ENCODE peak calls at places on chromosome 13, in five cellular contexts. Q is SK-N-SH, D is HepG2, Z is GM12878, B is H1. T is an unnamed sample.

GRCh38 chr13:101258509-101258908 is 157.8 kb downstream of the NALCN start:
- DNase-seq in Z (no peak), B (no peak), Q (no peak), D (no peak), T (no peak)

GRCh38 chr13:111317042-111317550 is 3.3 kb upstream of the TEX29 start:
- DNase-seq in Z (no peak), Q (no peak), D (no peak), B (no peak), T (no peak)

GRCh38 chr13:40644838-40645620 is 21.4 kb downstream of the FOXO1 start:
- DNase-seq in D (no peak), B (no peak), Z (no peak), Q (no peak), T (no peak)

GRCh38 chr13:110037925-110038573 is 251.7 kb upstream of the IRS2 start:
- DNase-seq in Q (no peak), Z (no peak), B (no peak), D (no peak), T (no peak)

GRCh38 chr13:94825507-94825906 is 113.2 kb upstream of the SOX21 start:
- DNase-seq in D (no peak), Z (no peak), Q (peak), B (peak), T (no peak)

GRCh38 chr13:99256709-99257108 is 1.5 kb downstream of the GPR18 start:
- DNase-seq in B (no peak), Q (no peak), D (no peak), Z (no peak), T (no peak)

GRCh38 chr13:52020191-52020590 is 4.3 kb upstream of the UTP14C start:
- DNase-seq in D (no peak), Q (no peak), Z (no peak), B (no peak), T (no peak)

GRCh38 chr13:25169356-25169755 is 2.7 kb downstream of the AMER2 start:
- DNase-seq in Q (no peak), Z (no peak), B (no peak), D (no peak), T (no peak)

GRCh38 chr13:50016421-50016820 is 1.2 kb downstream of the KCNRG start:
- DNase-seq in Z (no peak), Q (no peak), D (no peak), B (no peak), T (no peak)

GRCh38 chr13:57073983-57074382 is 66.7 kb upstream of the PRR20A start:
- DNase-seq in D (no peak), Q (no peak), Z (no peak), B (no peak), T (no peak)

GRCh38 chr13:114282143-114282685 is 813 bp downstream of the UPF3A start:
- DNase-seq in B (no peak), D (peak), Q (peak), Z (peak), T (no peak)

GRCh38 chr13:107289540-107289939 is 721.6 kb upstream of the ARGLU1 start:
- DNase-seq in Z (no peak), Q (no peak), D (no peak), B (no peak), T (no peak)

GRCh38 chr13:52840066-52840465 is 8.4 kb downstream of the PCDH8 start:
- DNase-seq in Q (no peak), D (no peak), B (no peak), Z (no peak), T (no peak)

GRCh38 chr13:106367361-106367781 is 168.1 kb downstream of the EFNB2 start:
- DNase-seq in D (no peak), Z (no peak), B (no peak), Q (no peak), T (no peak)

GRCh38 chr13:94959616-94960015 is 247.3 kb upstream of the SOX21 start:
- DNase-seq in D (no peak), Q (no peak), Z (no peak), B (no peak), T (no peak)

GRCh38 chr13:108594153-108594552 is 35.3 kb upstream of the MYO16 start:
- DNase-seq in D (no peak), Z (no peak), Q (no peak), B (no peak), T (no peak)

GRCh38 chr13:20129076-20129475 is 31.8 kb downstream of the GJA3 start:
- DNase-seq in B (no peak), Z (no peak), D (no peak), Q (no peak), T (no peak)

GRCh38 chr13:28093871-28094270 is 6.5 kb downstream of the FLT3 start:
- DNase-seq in B (no peak), Z (no peak), D (no peak), Q (no peak), T (no peak)
- TF ChIP-seq MAX in B (no peak), Z (no peak), D (no peak), Q (no peak), T (no peak)

DNA sequence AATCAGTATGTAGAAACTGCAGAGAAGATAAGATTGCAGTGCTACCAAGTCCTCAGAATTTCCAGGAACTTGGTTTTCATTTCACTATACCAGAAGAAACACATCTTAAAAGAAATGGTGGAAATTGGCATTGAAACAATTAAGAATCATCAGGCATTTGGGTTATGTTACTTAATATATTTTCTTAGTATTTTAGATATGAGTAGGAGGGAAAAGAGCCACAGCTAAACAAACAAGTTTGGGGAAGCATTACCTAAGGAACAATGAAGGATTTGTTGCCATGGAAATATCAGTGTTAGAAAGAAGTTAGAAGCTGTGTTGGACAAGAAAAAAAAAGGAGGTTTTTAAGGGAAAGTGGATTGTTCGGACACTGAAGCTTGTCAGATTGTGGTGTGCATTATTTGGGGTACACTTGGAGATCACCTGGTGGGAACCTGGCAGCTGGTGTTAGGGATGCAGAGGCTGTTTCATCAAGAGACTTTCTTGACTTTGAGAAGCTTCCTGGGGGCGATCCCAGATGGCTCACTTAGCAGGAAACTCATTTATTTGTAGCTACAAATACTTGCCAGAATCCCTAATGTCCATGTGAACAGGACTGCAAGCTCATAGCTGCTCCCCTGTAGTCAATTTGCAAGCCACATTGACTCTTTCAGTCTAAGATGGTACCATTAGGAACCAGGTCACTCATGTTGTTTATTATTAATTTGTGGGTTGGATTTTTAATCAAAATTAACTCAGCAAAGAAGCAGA is 246.7 kb downstream of the RFC3 start:
- DNase-seq in B (no peak), Z (no peak), Q (no peak), D (no peak), T (no peak)
- TF ChIP-seq RAD21 in B (no peak), Z (no peak), Q (no peak), D (no peak), T (no peak)

DNA sequence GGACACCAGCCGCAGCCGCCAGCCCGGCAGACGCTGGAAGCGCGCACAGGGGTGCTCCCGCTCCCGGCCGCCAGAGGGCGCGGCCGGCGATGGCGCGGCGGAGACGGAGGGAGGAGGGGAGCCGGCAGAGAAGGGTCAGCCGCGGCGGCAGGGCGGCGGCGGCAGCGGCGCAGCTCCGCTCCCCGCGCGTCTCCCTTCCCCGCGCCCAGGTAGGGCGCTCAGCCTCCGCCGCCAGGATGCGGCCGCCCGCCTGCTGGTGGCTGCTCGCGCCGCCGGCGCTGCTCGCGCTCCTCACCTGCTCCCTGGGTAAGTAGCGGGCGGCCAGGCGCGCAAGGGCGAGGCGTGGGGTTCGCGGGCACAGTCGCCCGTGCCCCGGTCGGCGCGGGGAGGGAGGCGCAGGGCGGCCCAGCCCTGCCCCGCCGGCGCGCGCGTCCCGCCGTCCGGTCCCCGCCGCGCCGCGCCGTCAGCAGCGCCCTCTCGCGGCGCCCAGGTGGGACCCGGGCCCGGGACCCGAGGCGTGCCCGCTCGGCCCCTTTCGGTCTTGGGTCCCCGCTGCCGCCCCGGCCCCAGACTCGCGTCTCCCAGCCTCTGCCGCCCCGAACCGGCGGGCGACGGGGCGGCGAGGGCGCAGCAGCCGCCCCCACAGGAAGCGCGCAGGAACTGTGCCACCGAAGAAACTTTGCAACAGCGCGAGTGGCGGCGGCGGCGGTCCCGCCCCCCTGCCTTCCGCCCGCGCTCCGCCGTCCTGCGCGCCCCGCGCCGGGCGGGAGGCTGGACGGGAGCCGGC is at the start of gene B3GLCT:
- DNase-seq in B (peak), D (peak), Z (no peak), Q (peak), T (peak)
- TF ChIP-seq SIN3A in B (peak), D (no peak), Z (peak), Q (no peak), T (peak)

GRCh38 chr13:44903596-44903995 is 85.7 kb downstream of the NUFIP1 start:
- DNase-seq in Z (no peak), D (no peak), Q (no peak), B (no peak), T (no peak)
- TF ChIP-seq MAX in Z (no peak), D (no peak), Q (no peak), B (no peak), T (no peak)

GRCh38 chr13:46795321-46795720 is 1.6 kb downstream of the ESD start:
- DNase-seq in Z (no peak), Q (no peak), D (no peak), B (no peak), T (no peak)
- TF ChIP-seq RAD21 in Z (no peak), Q (no peak), D (no peak), B (no peak), T (no peak)

DNA sequence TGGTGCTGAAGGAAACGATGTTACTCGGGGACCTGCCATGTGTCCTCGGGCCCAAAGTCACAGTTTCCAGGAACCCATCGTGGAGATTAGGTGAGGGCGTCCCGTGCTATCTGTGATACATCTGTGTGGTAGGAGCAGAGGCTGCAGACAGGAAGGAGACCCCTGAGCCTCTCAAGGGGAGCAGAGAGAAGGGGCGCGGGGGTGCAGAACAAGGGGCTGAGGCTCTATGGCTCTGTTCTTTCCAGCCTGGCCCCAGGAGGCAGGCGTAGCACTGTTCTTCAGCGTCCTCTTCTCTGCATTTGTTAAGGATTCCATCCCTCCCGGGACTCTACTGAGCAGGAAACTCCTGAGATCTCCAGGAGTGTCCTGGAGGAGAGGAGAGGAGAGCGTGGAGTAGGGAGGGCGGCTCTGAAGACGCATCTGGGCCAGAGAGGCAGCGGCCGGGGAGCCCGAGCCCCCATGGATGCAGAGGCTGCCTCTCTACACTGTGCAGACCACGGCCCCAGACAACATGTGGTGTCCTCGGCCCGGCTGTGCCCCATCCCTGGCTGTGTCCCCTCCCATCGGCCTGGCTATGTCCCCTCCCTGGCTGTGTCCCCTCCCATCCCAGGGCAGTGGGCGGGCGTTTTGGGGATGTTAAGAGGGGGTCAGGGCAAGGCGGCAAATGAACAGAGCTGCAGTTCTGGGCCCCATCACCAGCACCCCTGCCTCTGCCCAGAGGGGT is 118.0 kb downstream of the ATP11A start:
- DNase-seq in Z (no peak), Q (no peak), D (no peak), B (no peak), T (no peak)
- TF ChIP-seq SIN3A in Z (no peak), Q (no peak), D (no peak), B (no peak), T (no peak)

GRCh38 chr13:22880756-22881701 is 299.8 kb upstream of the SGCG start:
- DNase-seq in Z (no peak), D (no peak), Q (no peak), B (no peak), T (no peak)

GRCh38 chr13:22883262-22883840 is 297.4 kb upstream of the SGCG start:
- DNase-seq in Z (peak), D (no peak), B (no peak), Q (no peak), T (no peak)

GRCh38 chr13:22883961-22884360 is 296.8 kb upstream of the SGCG start:
- DNase-seq in B (no peak), D (no peak), Q (no peak), Z (no peak), T (no peak)
- TF ChIP-seq MAX in B (no peak), D (no peak), Q (no peak), Z (no peak), T (no peak)

GRCh38 chr13:42355118-42355840 is 83.3 kb downstream of the AKAP11 start:
- DNase-seq in D (no peak), Z (no peak), Q (no peak), B (no peak), T (no peak)

GRCh38 chr13:42355841-42356575 is 84.1 kb downstream of the AKAP11 start:
- DNase-seq in D (no peak), B (no peak), Q (no peak), Z (no peak), T (no peak)

GRCh38 chr13:42360046-42360445 is 88.1 kb downstream of the AKAP11 start:
- DNase-seq in Q (no peak), B (no peak), Z (no peak), D (no peak), T (no peak)

GRCh38 chr13:42350141-42350540 is 78.2 kb downstream of the AKAP11 start:
- DNase-seq in D (no peak), Z (no peak), Q (no peak), B (no peak), T (no peak)

GRCh38 chr13:42354246-42355117 is 82.5 kb downstream of the AKAP11 start:
- DNase-seq in B (no peak), D (no peak), Q (no peak), Z (peak), T (no peak)
- TF ChIP-seq RAD21 in B (peak), D (no peak), Q (no peak), Z (peak), T (no peak)

GRCh38 chr13:75963318-75963717 is 327.2 kb downstream of the LMO7 start:
- DNase-seq in Z (no peak), D (peak), B (no peak), Q (no peak), T (no peak)
- TF ChIP-seq SIN3A in Z (no peak), D (no peak), B (no peak), Q (no peak), T (no peak)

T was measured in HCT116.